ENCODE peak calls at places on chromosome 11, in eight cellular contexts. M is neural crest cell; H is uterus; V is heart right ventricle; D is effector CD4-positive, alpha-beta T cell; U is NCI-H524 treated with DMSO at 0.1 percent for 48 hours; Z is NCI-H1105 treated with DMSO at 0.1 percent for 48 hours; Y is T-cell. L is an unnamed sample.

GRCh38 chr11:64765841-64766682 is 6.3 kb upstream of the PYGM start:
- DNase-seq in M (no peak), H (no peak), V (no peak), D (no peak), U (no peak), Z (no peak), Y (no peak), L (no peak)

GRCh38 chr11:64856382-64857227 is 12.2 kb upstream of the CDC42BPG start:
- DNase-seq in M (no peak), H (peak; percentile 63), V (no peak), D (peak; percentile 42), U (no peak), Z (no peak), Y (no peak), L (no peak)

GRCh38 chr11:13692172-13692571 is 23.7 kb downstream of the FAR1 start:
- DNase-seq in M (no peak), H (no peak), V (no peak), D (no peak), U (no peak), Z (no peak), Y (no peak), L (no peak)

GRCh38 chr11:120060512-120060911 is 77.4 kb downstream of the TRIM29 start:
- DNase-seq in M (no peak), H (no peak), V (no peak), D (no peak), U (no peak), Z (no peak), Y (no peak), L (no peak)

GRCh38 chr11:110433393-110434333 is 3.9 kb downstream of the FDX1 start:
- DNase-seq in M (no peak), H (no peak), V (no peak), D (no peak), U (no peak), Z (peak; percentile 53), Y (no peak), L (no peak)

GRCh38 chr11:65417221-65417701 is 5.3 kb upstream of the NEAT1 start:
- DNase-seq in M (no peak), H (peak; percentile 61), V (peak; percentile 58), D (no peak), U (no peak), Z (no peak), Y (no peak), L (no peak)

GRCh38 chr11:57459112-57460016 is 964 bp upstream of the RTN4RL2 start:
- DNase-seq in M (no peak), H (no peak), V (no peak), D (no peak), U (no peak), Z (peak; percentile 19), Y (no peak), L (no peak)

GRCh38 chr11:111944651-111945051 is 7.5 kb downstream of the DIXDC1 start:
- DNase-seq in M (no peak), H (no peak), V (no peak), D (no peak), U (no peak), Z (no peak), Y (no peak), L (no peak)

GRCh38 chr11:94674005-94674491 is 94.1 kb upstream of the AMOTL1 start:
- DNase-seq in M (no peak), H (peak; percentile 30), V (no peak), D (no peak), U (no peak), Z (peak; percentile 82), Y (no peak), L (no peak)

GRCh38 chr11:44779736-44780520 is 53.2 kb downstream of the TSPAN18 start:
- DNase-seq in M (no peak), H (peak; percentile 8), V (no peak), D (no peak), U (no peak), Z (no peak), Y (no peak), L (no peak)

GRCh38 chr11:100639140-100639539 is 47.9 kb upstream of the ARHGAP42 start:
- DNase-seq in M (peak; percentile 33), H (peak; percentile 18), V (no peak), D (no peak), U (no peak), Z (no peak), Y (no peak), L (no peak)

GRCh38 chr11:65498042-65498726 is 661 bp upstream of the MALAT1 start:
- DNase-seq in M (no peak), H (peak; percentile 68), V (peak; percentile 66), D (peak; percentile 54), U (no peak), Z (peak; percentile 73), Y (peak; percentile 44), L (peak; percentile 53)

GRCh38 chr11:124896821-124897391 is 759 bp downstream of the ROBO4 start:
- DNase-seq in M (no peak), H (no peak), V (no peak), D (no peak), U (no peak), Z (no peak), Y (no peak), L (no peak)

GRCh38 chr11:80720295-80720694 is 1279.5 kb upstream of the TENM4 start:
- DNase-seq in M (no peak), H (no peak), V (no peak), D (no peak), U (no peak), Z (no peak), Y (no peak), L (no peak)

GRCh38 chr11:130301002-130301401 is 13.7 kb downstream of the ZBTB44 start:
- DNase-seq in M (no peak), H (no peak), V (no peak), D (no peak), U (peak; percentile 0), Z (no peak), Y (no peak), L (no peak)

GRCh38 chr11:62179995-62180394 is 10.0 kb upstream of the SCGB1D1 start:
- DNase-seq in M (no peak), H (no peak), V (no peak), D (no peak), U (no peak), Z (no peak), Y (no peak), L (no peak)

GRCh38 chr11:17556999-17557398 is 9.9 kb downstream of the OTOG start:
- DNase-seq in M (no peak), H (no peak), V (no peak), D (no peak), U (no peak), Z (no peak), Y (no peak), L (no peak)

GRCh38 chr11:63670738-63671321 is 346 bp downstream of the ATL3 start:
- DNase-seq in M (no peak), H (peak; percentile 56), V (peak; percentile 37), D (no peak), U (no peak), Z (peak; percentile 21), Y (no peak), L (no peak)

GRCh38 chr11:73379189-73379880 is 3.1 kb downstream of the RELT start:
- DNase-seq in M (no peak), H (no peak), V (no peak), D (no peak), U (no peak), Z (no peak), Y (no peak), L (no peak)

GRCh38 chr11:92886243-92886905 is 83.1 kb upstream of the MTNR1B start:
- DNase-seq in M (peak; percentile 55), H (peak; percentile 24), V (peak; percentile 36), D (no peak), U (no peak), Z (peak; percentile 83), Y (no peak), L (peak; percentile 3)

GRCh38 chr11:117473692-117474091 is 146.0 kb downstream of the CEP164 start:
- DNase-seq in M (no peak), H (no peak), V (no peak), D (no peak), U (no peak), Z (peak; percentile 95), Y (no peak), L (no peak)

GRCh38 chr11:29024386-29024785 is 916.2 kb downstream of the METTL15 start:
- DNase-seq in M (no peak), H (no peak), V (no peak), D (no peak), U (no peak), Z (no peak), Y (no peak), L (no peak)

GRCh38 chr11:78069465-78069864 is 5.8 kb downstream of the THRSP start:
- DNase-seq in M (no peak), H (no peak), V (peak; percentile 57), D (no peak), U (no peak), Z (peak; percentile 86), Y (no peak), L (no peak)

GRCh38 chr11:16779436-16779835 is 41.0 kb downstream of the C11orf58 start:
- DNase-seq in M (no peak), H (no peak), V (no peak), D (no peak), U (no peak), Z (no peak), Y (no peak), L (no peak)

GRCh38 chr11:20070459-20070858 is 89.8 kb downstream of the DBX1 start:
- DNase-seq in M (no peak), H (no peak), V (no peak), D (no peak), U (no peak), Z (peak; percentile 82), Y (no peak), L (no peak)

GRCh38 chr11:27571151-27571840 is 64.7 kb upstream of the LIN7C start:
- DNase-seq in M (no peak), H (no peak), V (no peak), D (no peak), U (no peak), Z (no peak), Y (no peak), L (no peak)

GRCh38 chr11:34425863-34426262 is 12.9 kb upstream of the CAT start:
- DNase-seq in M (no peak), H (no peak), V (no peak), D (no peak), U (no peak), Z (no peak), Y (no peak), L (no peak)

GRCh38 chr11:17432041-17432440 is 43.6 kb upstream of the KCNJ11 start:
- DNase-seq in M (no peak), H (no peak), V (no peak), D (no peak), U (peak; percentile 60), Z (no peak), Y (no peak), L (no peak)

GRCh38 chr11:5343474-5344335 is at the start of gene OR51B5:
- DNase-seq in M (no peak), H (no peak), V (no peak), D (no peak), U (no peak), Z (no peak), Y (no peak), L (no peak)

GRCh38 chr11:23123766-23124165 is 263.5 kb upstream of the CCDC179 start:
- DNase-seq in M (no peak), H (no peak), V (no peak), D (no peak), U (no peak), Z (no peak), Y (no peak), L (no peak)

GRCh38 chr11:1928891-1929541 is 9.5 kb downstream of the TNNT3 start:
- DNase-seq in M (no peak), H (no peak), V (no peak), D (no peak), U (no peak), Z (no peak), Y (no peak), L (no peak)

GRCh38 chr11:107716884-107717532 is 5.2 kb upstream of the SLN start:
- DNase-seq in M (no peak), H (no peak), V (no peak), D (no peak), U (no peak), Z (no peak), Y (no peak), L (no peak)

GRCh38 chr11:113764522-113764921 is 9.0 kb downstream of the ZW10 start:
- DNase-seq in M (no peak), H (no peak), V (no peak), D (no peak), U (no peak), Z (no peak), Y (no peak), L (no peak)

GRCh38 chr11:74325649-74326645 is 14.5 kb upstream of the P4HA3 start:
- DNase-seq in M (no peak), H (peak; percentile 69), V (peak; percentile 86), D (no peak), U (peak; percentile 88), Z (peak; percentile 31), Y (no peak), L (no peak)

L was measured in GM12878.